ENCODE peak calls at places on chromosomes 11 and 22, in seven cellular contexts. D, K, U, E, L, G and N are unnamed samples. For H3K4me1, the result is how much of the 10 kb centered on the place peaks cover.

GRCh38 chr11:3000032-3000961 is 8.2 kb upstream of the NAP1L4 start:
- DNase-seq in G (no peak), K (peak), L (peak), E (no peak), D (peak), U (peak), N (no peak)

GRCh38 chr11:13669544-13670488 is 1.3 kb downstream of the FAR1 start:
- DNase-seq in L (no peak), D (no peak), U (no peak), K (no peak), E (no peak), G (no peak), N (no peak)

GRCh38 chr11:75029836-75030631 is 41.3 kb downstream of the NEU3 start:
- DNase-seq in D (no peak), E (no peak), G (no peak), L (peak), K (no peak), U (no peak), N (no peak)

GRCh38 chr22:45612940-45613339 is 58.7 kb upstream of the ATXN10 start:
- DNase-seq in L (no peak), K (no peak), D (no peak), U (peak), E (no peak), G (no peak), N (no peak)

GRCh38 chr11:18408558-18409242 is 3.4 kb upstream of the LDHC start:
- DNase-seq in E (no peak), K (no peak), L (peak), G (no peak), U (no peak), D (no peak), N (no peak)

GRCh38 chr22:37913233-37913721 is 7.2 kb downstream of the MICALL1 start:
- DNase-seq in E (no peak), K (no peak), U (no peak), G (no peak), L (no peak), D (peak), N (no peak)

GRCh38 chr11:44874284-44874683 is 76.4 kb downstream of the TP53I11 start:
- DNase-seq in D (no peak), G (no peak), L (no peak), U (no peak), K (no peak), E (no peak), N (no peak)

GRCh38 chr11:71256080-71256479 is 3.7 kb upstream of the SHANK2 start:
- DNase-seq in L (no peak), D (no peak), G (no peak), K (no peak), U (no peak), E (no peak), N (no peak)

GRCh38 chr11:111849631-111850030 is 21.8 kb downstream of the ALG9 start:
- DNase-seq in L (no peak), D (no peak), K (no peak), E (no peak), U (no peak), G (no peak), N (no peak)

GRCh38 chr11:44104472-44105294 is 9.2 kb downstream of the EXT2 start:
- DNase-seq in G (no peak), D (no peak), L (no peak), E (no peak), K (no peak), U (no peak), N (no peak)

DNA sequence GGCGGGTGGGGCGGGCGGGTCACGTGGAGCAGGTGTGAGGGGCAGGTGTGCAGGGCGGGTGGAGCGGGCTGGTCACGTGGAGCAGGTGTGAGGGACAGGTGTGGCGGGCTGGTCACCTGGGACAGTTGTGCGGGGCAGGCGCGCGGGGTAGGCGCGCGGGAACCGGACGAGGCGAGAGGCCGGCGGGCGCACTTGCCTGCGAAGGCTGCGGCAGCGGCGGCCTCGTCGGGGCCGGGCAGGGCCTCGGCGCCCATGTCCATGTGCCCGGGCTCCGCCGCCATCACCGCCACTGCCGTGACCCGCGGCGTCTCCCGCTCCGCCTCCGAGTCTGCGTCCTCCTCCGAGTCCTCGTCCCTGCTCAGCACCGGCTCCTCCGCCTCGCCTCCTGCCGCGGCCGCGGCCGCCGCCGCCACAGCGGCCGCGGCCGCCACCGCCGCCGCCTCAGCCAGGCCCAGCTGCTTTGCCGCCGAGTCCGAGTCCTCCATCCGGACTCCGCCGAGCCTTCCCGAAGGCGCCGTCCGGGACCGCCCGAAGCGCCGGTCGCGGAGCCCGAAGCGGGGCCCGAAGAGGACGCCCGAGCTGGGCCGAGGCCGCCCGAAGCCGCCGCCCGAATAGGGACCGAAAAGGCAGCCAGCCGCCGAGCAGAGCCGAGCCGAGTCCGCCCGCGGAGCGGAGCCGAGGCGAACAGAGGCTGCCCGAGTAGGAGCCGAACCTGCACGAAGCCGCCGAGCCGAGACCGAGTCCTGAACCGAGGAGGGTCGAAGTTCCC is at the start of gene DEAF1:
- DNase-seq in K (peak), L (peak), D (peak), E (peak), G (peak), U (peak), N (peak)
- H3K4me1 ChIP-seq in K (under half), L (under half), D (under half), E (under half), G (half or more), U (under half), N (under half)

GRCh38 chr22:24424001-24424900 is 3.1 kb upstream of the ADORA2A start:
- DNase-seq in G (no peak), D (no peak), U (no peak), K (no peak), E (no peak), L (no peak), N (peak)
- H3K4me3 ChIP-seq in G (peak), D (peak), U (no peak), K (peak), E (peak), L (peak), N (no peak)

DNA sequence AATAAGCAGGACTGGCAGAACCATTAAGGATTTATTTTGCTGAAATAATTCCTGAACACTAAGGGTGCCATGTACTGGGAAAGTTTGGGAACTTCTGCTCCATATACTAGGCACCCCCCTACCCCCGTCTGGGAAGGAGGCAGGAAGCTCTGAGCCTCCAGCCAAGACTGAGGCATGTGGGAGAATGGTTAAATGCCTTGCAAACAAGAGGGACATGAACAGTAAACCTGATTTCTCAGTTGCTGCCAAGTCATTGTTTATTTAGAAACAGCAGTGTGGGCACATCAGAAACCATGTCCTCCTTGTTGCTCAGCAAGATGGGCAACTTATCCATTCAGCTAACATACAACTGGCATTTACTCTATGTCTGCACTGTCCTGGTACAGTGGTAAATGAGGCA is 458.9 kb downstream of the MIAT start:
- DNase-seq in L (no peak), E (no peak), G (no peak), K (no peak), U (peak), D (no peak), N (no peak)
- H3K27ac ChIP-seq in L (no peak), E (no peak), G (no peak), K (peak), U (no peak), D (no peak), N (no peak)

GRCh38 chr22:23245799-23246136 is 65.5 kb downstream of the BCR start:
- DNase-seq in E (no peak), U (no peak), G (no peak), K (no peak), L (peak), D (no peak), N (no peak)
- H3K4me1 ChIP-seq in E (under half), U (under half), G (half or more), K (under half), L (under half), D (under half), N (half or more)

DNA sequence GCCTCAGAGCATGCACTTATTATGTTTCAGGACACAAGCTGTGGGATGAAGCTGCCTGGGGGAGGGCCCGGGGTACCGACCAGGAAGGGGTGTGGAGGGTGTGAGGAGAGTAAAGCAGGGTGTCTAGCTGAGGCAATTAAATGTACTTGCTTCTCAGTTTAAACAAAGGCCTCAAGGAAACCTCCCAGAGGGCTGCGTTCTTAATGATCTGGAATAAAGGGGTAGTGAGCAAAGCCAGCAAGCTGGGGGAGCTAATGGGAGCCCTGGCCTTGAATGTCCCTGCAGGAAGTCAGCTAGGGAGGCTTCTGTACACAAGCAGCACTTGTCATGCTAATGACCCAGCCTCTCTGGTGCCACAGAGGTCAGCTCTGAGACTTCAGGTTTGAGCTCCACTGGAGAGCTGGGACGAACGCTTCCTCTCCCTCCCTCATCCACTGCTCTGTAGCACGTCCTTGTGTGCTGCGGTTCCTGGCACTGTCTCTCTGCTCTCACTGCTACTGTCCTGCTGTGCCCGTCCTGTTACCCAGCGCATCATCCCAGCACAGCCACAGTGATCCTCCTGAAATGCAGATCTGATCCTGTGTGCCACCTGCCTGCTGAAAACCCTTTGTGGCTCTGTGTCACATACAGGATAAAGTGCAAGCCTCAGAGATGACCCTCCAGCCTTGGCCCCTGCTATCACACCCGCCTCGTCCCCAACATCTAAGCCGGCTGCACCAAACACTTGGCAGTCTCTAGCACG is 159.7 kb downstream of the DBX1 start:
- DNase-seq in E (no peak), K (no peak), D (peak), L (no peak), G (no peak), U (no peak), N (no peak)
- H3K4me3 ChIP-seq in E (no peak), K (no peak), D (no peak), L (no peak), G (no peak), U (no peak), N (no peak)

GRCh38 chr11:128626913-128627665 is 39.7 kb upstream of the ETS1 start:
- DNase-seq in L (no peak), K (no peak), E (no peak), G (no peak), D (no peak), U (no peak), N (no peak)
- H3K27ac ChIP-seq in L (no peak), K (peak), E (peak), G (no peak), D (no peak), U (no peak), N (peak)

GRCh38 chr11:11985016-11985715 is 23.3 kb downstream of the DKK3 start:
- DNase-seq in U (peak), L (peak), E (no peak), G (no peak), D (no peak), K (peak), N (no peak)

GRCh38 chr11:11985954-11986949 is 22.2 kb downstream of the DKK3 start:
- DNase-seq in G (no peak), U (no peak), L (no peak), D (no peak), E (no peak), K (no peak), N (no peak)

GRCh38 chr11:11982975-11983374 is 25.5 kb downstream of the DKK3 start:
- DNase-seq in G (no peak), U (peak), D (no peak), E (no peak), L (peak), K (no peak), N (no peak)

GRCh38 chr11:11983427-11983826 is 25.0 kb downstream of the DKK3 start:
- DNase-seq in U (no peak), D (no peak), K (peak), E (no peak), G (no peak), L (no peak), N (no peak)

GRCh38 chr11:11984563-11984962 is 23.9 kb downstream of the DKK3 start:
- DNase-seq in D (no peak), G (no peak), K (no peak), E (no peak), L (no peak), U (no peak), N (no peak)
- H3K4me1 ChIP-seq in D (under half), G (under half), K (under half), E (under half), L (under half), U (half or more), N (under half)